ENCODE peak calls at places on chromosomes 13 and 19, in seven cellular contexts. Z is neuronal stem cell, F is IMR-90, Q is H9, S is mesenchymal stem cell, D is H1, Y is trophoblast cell. P is an unnamed sample.

GRCh38 chr13:99431927-99432636 is 69.2 kb upstream of the TM9SF2 start:
- DNase-seq in Z (no peak), F (no peak), Q (no peak), S (no peak), D (no peak), Y (no peak), P (no peak)

GRCh38 chr19:6475321-6476108 is 6.1 kb downstream of the DENND1C start:
- DNase-seq in Z (no peak), F (no peak), Q (peak), S (no peak), D (no peak), Y (no peak), P (peak)

GRCh38 chr19:980133-980998 is 3.8 kb upstream of the WDR18 start:
- DNase-seq in Z (peak), F (no peak), Q (peak), S (peak), D (no peak), Y (peak), P (peak)

GRCh38 chr19:34436716-34437115 is 8.5 kb downstream of the UBA2 start:
- DNase-seq in Z (no peak), F (no peak), Q (no peak), S (no peak), D (no peak), Y (no peak), P (no peak)

GRCh38 chr19:58409010-58409790 is 751 bp downstream of the ZNF584 start:
- DNase-seq in Z (no peak), F (peak), Q (peak), S (peak), D (no peak), Y (peak), P (no peak)

GRCh38 chr19:8242212-8242821 is 33.1 kb downstream of the CERS4 start:
- DNase-seq in Z (no peak), F (no peak), Q (no peak), S (no peak), D (no peak), Y (no peak), P (no peak)

GRCh38 chr13:111902726-111903125 is 164.2 kb upstream of the SOX1 start:
- DNase-seq in Z (no peak), F (no peak), Q (peak), S (no peak), D (no peak), Y (no peak), P (no peak)

GRCh38 chr13:66503890-66504289 is 726.2 kb downstream of the PCDH9 start:
- DNase-seq in Z (peak), F (no peak), Q (no peak), S (no peak), D (no peak), Y (no peak), P (peak)

GRCh38 chr13:27186295-27186694 is 14.7 kb upstream of the USP12 start:
- DNase-seq in Z (no peak), F (no peak), Q (no peak), S (no peak), D (no peak), Y (peak), P (no peak)

GRCh38 chr13:72168126-72168525 is 301.1 kb upstream of the DACH1 start:
- DNase-seq in Z (no peak), F (no peak), Q (no peak), S (no peak), D (no peak), Y (no peak), P (peak)

GRCh38 chr13:29955137-29955650 is 104.8 kb upstream of the UBL3 start:
- DNase-seq in Z (no peak), F (no peak), Q (no peak), S (no peak), D (no peak), Y (no peak), P (no peak)

GRCh38 chr19:18390075-18390909 is 4.3 kb downstream of the GDF15 start:
- DNase-seq in Z (no peak), F (no peak), Q (no peak), S (peak), D (no peak), Y (peak), P (no peak)

GRCh38 chr13:30429721-30430694 is 7.7 kb downstream of the UBE2L5 start:
- DNase-seq in Z (no peak), F (peak), Q (no peak), S (peak), D (no peak), Y (peak), P (peak)

GRCh38 chr19:18645035-18645511 is 8.2 kb downstream of the KLHL26 start:
- DNase-seq in Z (no peak), F (no peak), Q (no peak), S (no peak), D (no peak), Y (no peak), P (no peak)

GRCh38 chr13:29589234-29589633 is 6.3 kb downstream of the SLC7A1 start:
- DNase-seq in Z (peak), F (peak), Q (no peak), S (no peak), D (no peak), Y (peak), P (peak)

GRCh38 chr19:51352783-51353360 is 10.9 kb upstream of the VSIG10L start:
- DNase-seq in Z (no peak), F (no peak), Q (no peak), S (no peak), D (no peak), Y (no peak), P (no peak)

GRCh38 chr19:51357952-51358351 is 8.2 kb downstream of the ETFB start:
- DNase-seq in Z (no peak), F (no peak), Q (no peak), S (no peak), D (no peak), Y (no peak), P (no peak)

GRCh38 chr19:51354103-51354741 is 12.0 kb downstream of the ETFB start:
- DNase-seq in Z (no peak), F (no peak), Q (peak), S (no peak), D (no peak), Y (no peak), P (peak)

GRCh38 chr19:51356159-51356801 is 9.9 kb downstream of the ETFB start:
- DNase-seq in Z (no peak), F (no peak), Q (no peak), S (no peak), D (no peak), Y (no peak), P (no peak)

DNA sequence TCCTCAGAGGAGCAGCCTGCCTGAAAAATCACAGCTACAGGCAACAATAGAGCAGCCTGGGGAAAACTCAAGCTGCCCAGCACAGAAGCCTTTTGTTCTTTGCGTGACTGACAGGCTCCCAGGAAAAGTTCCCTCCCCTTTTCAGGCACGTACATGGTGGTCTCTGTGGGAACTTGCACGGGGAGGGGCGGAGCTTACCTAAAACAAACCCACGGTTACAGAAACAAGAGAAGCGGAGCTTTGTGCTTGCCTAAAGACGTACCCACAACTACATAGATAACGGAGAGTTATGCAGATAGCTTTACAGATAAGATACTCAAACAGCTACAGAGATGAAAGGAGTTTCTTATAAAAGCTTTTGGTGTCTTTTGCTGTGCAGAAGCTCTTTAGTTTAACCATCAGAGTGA is 11.4 kb downstream of the ETFB start:
- DNase-seq in Z (peak), F (peak), Q (peak), S (peak), D (no peak), Y (no peak), P (peak)
- H2BK5ac ChIP-seq in Z (no peak), F (no peak), Q (no peak), S (no peak), D (no peak), Y (no peak), P (no peak)

GRCh38 chr13:39876258-39876657 is 220.8 kb downstream of the COG6 start:
- DNase-seq in Z (no peak), F (peak), Q (no peak), S (peak), D (no peak), Y (peak), P (peak)

GRCh38 chr13:39877134-39877533 is 221.7 kb downstream of the COG6 start:
- DNase-seq in Z (no peak), F (no peak), Q (no peak), S (no peak), D (no peak), Y (no peak), P (no peak)

GRCh38 chr13:39874331-39875055 is 219.0 kb downstream of the COG6 start:
- DNase-seq in Z (no peak), F (no peak), Q (no peak), S (no peak), D (no peak), Y (no peak), P (no peak)

GRCh38 chr13:39875111-39875510 is 219.6 kb downstream of the COG6 start:
- DNase-seq in Z (no peak), F (no peak), Q (no peak), S (no peak), D (no peak), Y (no peak), P (no peak)

GRCh38 chr13:39875583-39875982 is 220.1 kb downstream of the COG6 start:
- DNase-seq in Z (no peak), F (peak), Q (no peak), S (no peak), D (no peak), Y (no peak), P (no peak)
- H3K9ac ChIP-seq in Z (no peak), F (no peak), Q (no peak), S (peak), D (no peak), Y (peak), P (no peak)

GRCh38 chr13:41465965-41466364 is 8.6 kb downstream of the RGCC start:
- DNase-seq in Z (no peak), F (no peak), Q (no peak), S (no peak), D (no peak), Y (no peak), P (no peak)

GRCh38 chr13:41465215-41465907 is 8.0 kb downstream of the RGCC start:
- DNase-seq in Z (no peak), F (peak), Q (no peak), S (peak), D (no peak), Y (peak), P (no peak)

GRCh38 chr13:41468631-41469030 is 11.3 kb downstream of the RGCC start:
- DNase-seq in Z (no peak), F (no peak), Q (no peak), S (no peak), D (no peak), Y (no peak), P (no peak)

GRCh38 chr13:41470187-41470586 is 12.8 kb downstream of the RGCC start:
- DNase-seq in Z (no peak), F (no peak), Q (no peak), S (no peak), D (no peak), Y (peak), P (no peak)

GRCh38 chr13:41467546-41467945 is 10.2 kb downstream of the RGCC start:
- DNase-seq in Z (no peak), F (no peak), Q (no peak), S (no peak), D (no peak), Y (no peak), P (no peak)
- H2AK5ac ChIP-seq in Z (no peak), F (no peak), Q (no peak), S (no peak), D (no peak), Y (no peak), P (no peak)

GRCh38 chr13:24365191-24365590 is 55.8 kb downstream of the C1QTNF9 start:
- DNase-seq in Z (no peak), F (no peak), Q (no peak), S (no peak), D (no peak), Y (no peak), P (no peak)
- H2BK5ac ChIP-seq in Z (no peak), F (no peak), Q (no peak), S (no peak), D (no peak), Y (no peak), P (no peak)

GRCh38 chr19:17109962-17110598 is 34.5 kb downstream of the MYO9B start:
- DNase-seq in Z (no peak), F (no peak), Q (no peak), S (no peak), D (no peak), Y (no peak), P (no peak)
- H3K9ac ChIP-seq in Z (no peak), F (no peak), Q (no peak), S (no peak), D (no peak), Y (no peak), P (no peak)

P was measured in mesendoderm.